ENCODE peak calls at places on chromosome 18, in five cellular contexts. H is CD8-positive, alpha-beta T cell; Y is tibial nerve; U is sigmoid colon; C is left ventricle myocardium inferior. W is an unnamed sample.
A peak's percentile ranks its signal among the peaks of the same experiment; 100 is the strongest.

GRCh38 chr18:79965119-79965902 is 868 bp downstream of the HSBP1L1 start:
- DNase-seq in H (no peak), Y (no peak), U (peak; percentile 77), C (no peak), W (peak; percentile 82)

GRCh38 chr18:30522288-30522929 is 520.1 kb downstream of the DSC3 start:
- DNase-seq in H (no peak), Y (no peak), U (no peak), C (no peak), W (no peak)

GRCh38 chr18:48428494-48429177 is 19.5 kb upstream of the ZBTB7C start:
- DNase-seq in H (no peak), Y (no peak), U (no peak), C (no peak), W (no peak)

GRCh38 chr18:79476918-79477685 is 81.4 kb downstream of the NFATC1 start:
- DNase-seq in H (no peak), Y (no peak), U (peak; percentile 39), C (peak; percentile 8), W (no peak)

GRCh38 chr18:67385455-67385854 is 131.1 kb downstream of the DSEL start:
- DNase-seq in H (no peak), Y (no peak), U (no peak), C (no peak), W (no peak)

GRCh38 chr18:80037869-80038630 is 3.8 kb downstream of the RBFA start:
- DNase-seq in H (no peak), Y (no peak), U (no peak), C (no peak), W (no peak)

GRCh38 chr18:50805732-50806131 is 14.1 kb downstream of the MRO start:
- DNase-seq in H (no peak), Y (no peak), U (no peak), C (no peak), W (no peak)

GRCh38 chr18:23867011-23867410 is 147.5 kb upstream of the TTC39C start:
- DNase-seq in H (peak; percentile 11), Y (no peak), U (no peak), C (no peak), W (no peak)

GRCh38 chr18:28581503-28582169 is 404.7 kb upstream of the CDH2 start:
- DNase-seq in H (no peak), Y (no peak), U (no peak), C (no peak), W (no peak)

GRCh38 chr18:26894006-26894405 is 28.5 kb upstream of the AQP4 start:
- DNase-seq in H (no peak), Y (no peak), U (no peak), C (no peak), W (no peak)

GRCh38 chr18:56823986-56824385 is 172.8 kb downstream of the WDR7 start:
- DNase-seq in H (no peak), Y (no peak), U (no peak), C (no peak), W (no peak)

GRCh38 chr18:39845086-39845485 is 2109.9 kb upstream of the PIK3C3 start:
- DNase-seq in H (no peak), Y (no peak), U (no peak), C (no peak), W (no peak)

GRCh38 chr18:74567805-74568204 is 29.9 kb upstream of the ZNF407 start:
- DNase-seq in H (no peak), Y (no peak), U (no peak), C (no peak), W (no peak)

GRCh38 chr18:48777026-48777736 is 173.6 kb downstream of the SMAD7 start:
- DNase-seq in H (peak; percentile 76), Y (no peak), U (peak; percentile 77), C (peak; percentile 53), W (peak; percentile 59)

GRCh38 chr18:55539240-55539639 is 48.8 kb downstream of the TCF4 start:
- DNase-seq in H (no peak), Y (no peak), U (no peak), C (no peak), W (no peak)

GRCh38 chr18:59769105-59769865 is 72.1 kb upstream of the CCBE1 start:
- DNase-seq in H (no peak), Y (peak; percentile 21), U (no peak), C (no peak), W (no peak)

GRCh38 chr18:11522992-11523391 is 86.4 kb upstream of the SLC35G4 start:
- DNase-seq in H (no peak), Y (no peak), U (no peak), C (no peak), W (no peak)

GRCh38 chr18:1094408-1094807 is 189.7 kb downstream of the ADCYAP1 start:
- DNase-seq in H (no peak), Y (no peak), U (no peak), C (no peak), W (no peak)

GRCh38 chr18:33101316-33101715 is 328.5 kb upstream of the KLHL14 start:
- DNase-seq in H (no peak), Y (no peak), U (no peak), C (no peak), W (no peak)

GRCh38 chr18:5388896-5389295 is 93.4 kb upstream of the ZBTB14 start:
- DNase-seq in H (no peak), Y (no peak), U (no peak), C (no peak), W (no peak)

GRCh38 chr18:79792096-79792987 is 5.4 kb upstream of the KCNG2 start:
- DNase-seq in H (no peak), Y (no peak), U (peak; percentile 58), C (peak; percentile 13), W (no peak)

GRCh38 chr18:70029163-70029562 is 81.5 kb upstream of the CD226 start:
- DNase-seq in H (no peak), Y (no peak), U (no peak), C (no peak), W (no peak)

GRCh38 chr18:49274188-49274714 is 186.2 kb downstream of the DYM start:
- DNase-seq in H (no peak), Y (no peak), U (no peak), C (no peak), W (no peak)

GRCh38 chr18:51110073-51110797 is 80.2 kb downstream of the SMAD4 start:
- DNase-seq in H (peak; percentile 71), Y (peak; percentile 61), U (peak; percentile 73), C (peak; percentile 57), W (peak; percentile 72)

GRCh38 chr18:64436111-64436510 is 287.2 kb upstream of the LINC00305 start:
- DNase-seq in H (no peak), Y (no peak), U (no peak), C (no peak), W (no peak)

GRCh38 chr18:78430171-78430857 is 549.3 kb upstream of the SALL3 start:
- DNase-seq in H (no peak), Y (no peak), U (no peak), C (no peak), W (no peak)

GRCh38 chr18:8895987-8896619 is 190.7 kb downstream of the MTCL1 start:
- DNase-seq in H (no peak), Y (no peak), U (no peak), C (no peak), W (no peak)

GRCh38 chr18:8895341-8895740 is 190.0 kb downstream of the MTCL1 start:
- DNase-seq in H (no peak), Y (no peak), U (no peak), C (no peak), W (no peak)

GRCh38 chr18:8901019-8901418 is 195.7 kb downstream of the MTCL1 start:
- DNase-seq in H (no peak), Y (no peak), U (no peak), C (no peak), W (no peak)

GRCh38 chr18:8900552-8900951 is 195.2 kb downstream of the MTCL1 start:
- DNase-seq in H (no peak), Y (no peak), U (no peak), C (no peak), W (no peak)

GRCh38 chr18:8898990-8899389 is 193.6 kb downstream of the MTCL1 start:
- DNase-seq in H (no peak), Y (no peak), U (no peak), C (no peak), W (no peak)
- TF ChIP-seq CTCF in H (no peak), Y (no peak), U (no peak), C (no peak), W (no peak)

GRCh38 chr18:63162271-63163014 is 157.1 kb downstream of the BCL2 start:
- DNase-seq in H (peak; percentile 14), Y (no peak), U (no peak), C (no peak), W (no peak)

GRCh38 chr18:63159590-63159989 is 160.0 kb downstream of the BCL2 start:
- DNase-seq in H (no peak), Y (no peak), U (no peak), C (no peak), W (no peak)

GRCh38 chr18:63160172-63160995 is 159.2 kb downstream of the BCL2 start:
- DNase-seq in H (no peak), Y (no peak), U (no peak), C (no peak), W (no peak)

GRCh38 chr18:63161728-63162195 is 157.8 kb downstream of the BCL2 start:
- DNase-seq in H (peak; percentile 78), Y (peak; percentile 60), U (peak; percentile 84), C (peak; percentile 35), W (peak; percentile 67)

DNA sequence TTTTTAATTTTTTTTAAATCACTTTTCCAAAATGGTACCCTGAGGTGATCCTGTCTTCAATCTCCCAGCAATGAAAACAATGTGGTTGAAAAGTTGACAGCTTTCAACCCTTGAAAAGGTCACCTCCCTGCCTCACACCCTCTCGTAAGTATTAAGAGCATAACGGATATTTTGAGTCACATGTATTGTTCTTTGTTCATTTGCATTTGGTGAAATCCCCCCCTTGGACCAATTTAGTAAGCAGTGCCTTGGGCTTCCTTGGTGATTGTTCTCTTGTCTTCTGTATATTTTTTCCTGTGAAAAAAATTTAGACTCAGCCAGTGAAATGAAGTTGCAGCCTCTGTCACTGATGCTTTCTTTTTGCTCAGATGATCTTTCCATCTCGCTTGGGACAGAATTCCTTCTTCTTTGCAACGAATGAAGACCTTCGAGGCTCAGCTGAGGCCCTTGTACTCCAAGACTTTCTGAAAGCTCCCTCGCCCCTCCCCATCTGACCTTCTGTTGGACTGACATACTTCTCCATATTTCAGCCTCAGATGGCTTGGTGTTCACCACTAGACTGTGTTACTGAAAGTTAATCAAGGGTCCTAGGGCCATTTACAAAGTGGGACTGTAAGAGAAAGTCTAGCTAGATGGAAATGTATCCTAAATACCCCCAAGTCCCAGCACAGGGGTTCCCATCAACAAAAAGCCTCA is 158.4 kb downstream of the BCL2 start:
- DNase-seq in H (peak; percentile 40), Y (no peak), U (no peak), C (no peak), W (no peak)
- H3K4me3 ChIP-seq in H (peak overlapping the region; percentile 30), Y (no peak overlapping the region), U (no peak overlapping the region), C (no peak overlapping the region), W (no peak overlapping the region)

GRCh38 chr18:77119851-77120491 is 12.6 kb downstream of the MBP start:
- DNase-seq in H (no peak), Y (no peak), U (peak; percentile 48), C (no peak), W (peak; percentile 16)
- H3K4me1 ChIP-seq in H (peaks cover 78% of the 10 kb centered on the region), Y (peaks cover 8% of the 10 kb centered on the region), U (no peaks in the 10 kb centered on the region), C (peaks cover 36% of the 10 kb centered on the region), W (peaks cover 6% of the 10 kb centered on the region)

DNA sequence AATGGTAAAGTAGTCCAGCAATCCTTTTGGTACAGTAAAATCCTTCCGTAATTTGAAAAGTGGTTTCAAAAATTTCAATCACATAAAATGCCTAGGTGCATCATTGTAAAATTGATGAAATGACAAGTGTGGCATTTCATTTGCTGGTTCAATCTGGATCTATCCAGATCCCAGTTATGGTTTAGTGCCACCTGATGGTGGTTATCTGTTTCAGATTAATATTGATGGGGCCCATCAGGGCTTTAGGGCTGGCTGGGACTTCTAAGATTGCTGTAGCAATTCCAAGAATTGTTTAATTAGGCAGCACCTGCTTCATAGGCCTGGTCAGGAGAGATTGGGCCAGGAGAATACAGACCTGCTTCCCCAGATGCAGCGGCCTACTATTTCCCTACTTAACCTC is 55.5 kb upstream of the PIK3C3 start:
- DNase-seq in H (no peak), Y (no peak), U (no peak), C (no peak), W (no peak)
- TF ChIP-seq CTCF in H (no peak), Y (no peak), U (no peak), C (no peak), W (no peak)